ENCODE peak calls at places on chromosomes 16 and 17, in nine cellular contexts. D is upper lobe of left lung, P is HCT116, R is HepG2, Z is heart left ventricle, O is heart right ventricle, X is foreskin keratinocyte, N is right cardiac atrium, L is A549. U is an unnamed sample.

GRCh38 chr16:54287758-54288591 is 1.4 kb upstream of the IRX3 start:
- ATAC-seq in O (no peak), D (peak), N (peak), X (no peak), Z (no peak), R (no peak), L (no peak), P (no peak), U (no peak)

GRCh38 chr17:20281860-20282259 is 185.5 kb downstream of the LGALS9B start:
- ATAC-seq in N (peak), L (no peak), R (no peak), D (peak), O (peak), Z (peak), X (no peak), P (no peak), U (peak)

GRCh38 chr16:88058817-88059216 is 107.6 kb downstream of the BANP start:
- ATAC-seq in P (no peak), D (no peak), Z (no peak), O (no peak), N (no peak), L (no peak), X (no peak), R (no peak), U (no peak)

GRCh38 chr16:14364386-14365199 is 265.5 kb downstream of the PARN start:
- ATAC-seq in P (peak), N (peak), L (peak), O (no peak), D (peak), Z (no peak), R (peak), X (peak), U (no peak)

GRCh38 chr17:82298538-82299421 is 18.6 kb downstream of the CD7 start:
- ATAC-seq in N (no peak), O (no peak), D (no peak), L (no peak), P (no peak), R (peak), Z (no peak), X (no peak), U (no peak)

GRCh38 chr16:20611975-20612471 is 35.9 kb upstream of the ACSM2B start:
- ATAC-seq in Z (peak), R (peak), O (peak), D (peak), L (no peak), X (no peak), P (no peak), N (peak), U (peak)

GRCh38 chr17:73480740-73481139 is 163.5 kb downstream of the SDK2 start:
- ATAC-seq in O (peak), Z (peak), P (no peak), X (no peak), L (peak), D (no peak), N (peak), R (no peak), U (no peak)

GRCh38 chr17:489758-490329 is 137.2 kb upstream of the RPH3AL start:
- ATAC-seq in R (peak), X (peak), Z (peak), P (peak), D (peak), L (peak), N (peak), O (peak), U (peak)

GRCh38 chr16:89723279-89724250 is 2.2 kb downstream of the ZNF276 start:
- ATAC-seq in P (no peak), N (no peak), R (no peak), X (no peak), Z (no peak), D (no peak), O (peak), L (no peak), U (no peak)

GRCh38 chr16:50259334-50260205 is 6.8 kb upstream of the ADCY7 start:
- ATAC-seq in L (no peak), Z (peak), N (peak), R (peak), D (peak), O (peak), X (no peak), P (peak), U (peak)

GRCh38 chr16:19598805-19599204 is 43.3 kb downstream of the VPS35L start:
- ATAC-seq in X (no peak), P (no peak), O (no peak), L (no peak), D (no peak), R (no peak), N (no peak), Z (no peak), U (no peak)

DNA sequence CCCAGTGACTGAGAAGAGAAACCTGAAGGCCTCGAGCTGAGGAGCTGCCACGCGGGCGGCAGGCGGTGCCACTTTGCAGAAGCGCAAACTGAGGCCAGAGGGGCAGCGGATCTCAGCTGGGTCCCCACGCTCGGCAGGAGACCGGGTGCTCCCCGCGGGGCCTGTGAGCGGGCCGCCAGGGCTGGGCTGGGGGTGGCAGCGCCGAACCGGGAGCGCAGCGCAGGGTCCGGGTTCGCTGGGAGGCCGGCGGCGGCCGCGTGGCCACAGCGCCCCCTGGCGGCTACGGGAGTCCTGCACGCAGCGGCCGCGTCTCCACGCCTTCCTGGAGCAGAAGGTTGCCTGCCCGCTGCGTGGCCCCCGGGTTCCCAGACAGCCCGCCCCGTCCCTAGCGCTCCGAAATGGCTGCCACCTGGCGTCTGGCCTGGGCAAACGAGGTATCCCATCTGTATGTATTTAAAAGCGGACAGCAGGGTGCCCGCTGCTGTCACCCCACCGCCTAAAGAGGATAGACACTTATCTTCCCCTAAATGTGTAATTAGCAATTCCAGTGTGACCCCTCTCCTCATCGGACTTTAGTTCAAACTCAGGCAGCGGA is 96.1 kb upstream of the CDH5 start:
- ATAC-seq in D (peak), X (peak), L (peak), O (peak), R (peak), P (peak), Z (peak), N (peak), U (peak)
- H3K27ac ChIP-seq in D (peak), X (no peak), L (peak), O (peak), R (no peak), P (no peak), Z (peak), N (no peak), U (no peak)

DNA sequence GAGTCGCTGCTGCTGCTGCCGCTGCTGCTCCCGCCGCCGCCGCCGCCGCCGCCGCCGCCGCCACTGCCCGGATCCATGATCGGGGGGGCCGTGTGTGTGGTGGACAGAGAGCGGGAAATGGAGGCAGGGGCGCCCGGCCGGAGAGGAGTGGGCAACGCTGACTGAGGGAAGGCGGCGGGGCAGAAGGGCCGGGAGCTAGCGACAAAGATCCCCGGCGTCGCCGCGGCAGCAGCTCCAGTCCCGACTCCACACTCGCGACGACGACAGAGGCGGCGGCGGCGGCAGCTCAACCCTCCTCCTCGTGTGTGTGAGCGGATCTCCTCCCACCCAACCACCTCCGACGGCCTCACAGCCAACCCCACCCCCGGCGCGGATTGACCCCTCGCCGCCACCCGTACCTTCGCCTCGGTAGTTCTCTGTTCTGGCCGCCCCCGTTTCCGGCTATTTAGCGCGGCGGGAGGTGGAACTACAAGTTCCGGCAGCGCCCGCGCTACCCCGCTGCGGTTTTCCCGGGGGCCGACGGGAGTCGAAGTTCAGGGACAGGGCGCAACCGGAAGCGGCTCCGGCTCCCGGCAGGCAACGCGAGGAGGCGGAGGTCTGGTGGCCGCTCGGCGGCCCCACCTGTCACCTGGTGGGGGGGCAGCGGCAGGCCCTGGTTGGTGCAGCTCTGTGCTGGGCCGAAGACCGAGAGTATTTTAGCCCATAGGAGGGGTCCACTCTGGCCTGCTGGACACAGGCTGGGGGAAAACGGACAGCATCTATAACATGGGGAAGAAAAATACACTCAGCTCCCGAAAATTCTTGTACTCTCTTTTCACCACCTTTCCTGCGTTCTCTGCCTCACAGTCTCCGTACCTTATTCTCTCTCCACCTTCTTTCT is at the start of gene GSPT1:
- ATAC-seq in O (peak), X (peak), N (peak), L (peak), P (peak), R (peak), Z (peak), D (peak), U (peak)
- H3K27ac ChIP-seq in O (peak), X (peak), N (peak), L (peak), P (peak), R (peak), Z (peak), D (peak), U (peak)

DNA sequence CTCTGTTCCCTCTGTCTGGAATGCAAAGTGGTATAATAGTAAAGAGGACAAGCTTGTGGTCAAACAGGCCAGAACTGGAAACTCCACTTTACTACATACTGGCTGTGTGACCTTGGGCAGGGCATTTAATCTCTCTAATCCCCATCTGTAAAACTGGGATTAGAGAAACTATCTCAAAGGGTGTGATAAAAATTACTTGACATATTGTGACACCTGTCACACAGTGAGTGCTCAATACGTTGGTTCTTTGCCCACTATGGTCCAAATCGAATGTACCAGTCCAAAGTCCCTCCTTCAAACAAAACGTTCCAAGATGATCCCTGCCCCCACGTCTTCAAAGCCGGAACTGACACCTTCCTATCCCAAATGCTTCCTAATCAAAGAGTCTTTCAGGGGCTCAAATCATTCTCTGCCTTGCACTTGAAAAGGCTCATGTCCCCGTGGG is 734 bp downstream of the PGAP3 start:
- ATAC-seq in Z (no peak), N (no peak), X (no peak), O (no peak), L (no peak), R (peak), P (no peak), D (no peak), U (no peak)
- H3K27ac ChIP-seq in Z (peak), N (no peak), X (no peak), O (peak), L (peak), R (peak), P (peak), D (peak), U (peak)

GRCh38 chr16:69589434-69590269 is 23.9 kb downstream of the NFAT5 start:
- ATAC-seq in D (no peak), Z (peak), X (no peak), R (no peak), O (no peak), P (no peak), N (no peak), L (no peak), U (no peak)
- H3K27ac ChIP-seq in D (no peak), Z (no peak), X (no peak), R (no peak), O (no peak), P (no peak), N (no peak), L (peak), U (no peak)

GRCh38 chr17:2331303-2331702 is 5.0 kb downstream of the TSR1 start:
- ATAC-seq in R (no peak), O (no peak), L (peak), D (no peak), P (peak), Z (no peak), N (no peak), X (no peak), U (no peak)

GRCh38 chr17:2337152-2337810 is at the start of gene SGSM2:
- ATAC-seq in P (peak), O (peak), D (peak), L (peak), R (peak), X (peak), Z (peak), N (peak), U (peak)

GRCh38 chr17:2336215-2337151 is at the start of gene TSR1:
- ATAC-seq in N (peak), Z (peak), P (peak), O (peak), D (peak), R (peak), L (peak), X (peak), U (peak)

GRCh38 chr17:2337811-2338657 is 733 bp downstream of the SGSM2 start:
- ATAC-seq in D (peak), P (peak), N (peak), L (peak), R (peak), Z (peak), X (peak), O (peak), U (peak)

GRCh38 chr17:2335726-2336214 is 487 bp downstream of the TSR1 start:
- ATAC-seq in O (no peak), D (no peak), X (no peak), Z (no peak), L (no peak), R (no peak), P (no peak), N (no peak), U (no peak)
- H3K27ac ChIP-seq in O (peak), D (peak), X (peak), Z (peak), L (peak), R (peak), P (peak), N (no peak), U (peak)

GRCh38 chr16:72809446-72809845 is 238.5 kb downstream of the ZFHX3 start:
- ATAC-seq in L (no peak), X (peak), Z (no peak), P (no peak), O (no peak), D (no peak), N (no peak), R (no peak), U (no peak)
- H3K27ac ChIP-seq in L (no peak), X (no peak), Z (no peak), P (no peak), O (no peak), D (no peak), N (no peak), R (no peak), U (no peak)

GRCh38 chr17:59829217-59830006 is 63.3 kb downstream of the TUBD1 start:
- ATAC-seq in R (peak), L (peak), N (peak), P (peak), X (peak), Z (peak), O (peak), D (peak), U (peak)

GRCh38 chr17:59825533-59826316 is 67.0 kb downstream of the TUBD1 start:
- ATAC-seq in N (no peak), O (peak), D (peak), X (no peak), P (no peak), R (no peak), Z (peak), L (no peak), U (peak)

GRCh38 chr17:59828478-59828760 is 64.3 kb downstream of the TUBD1 start:
- ATAC-seq in P (no peak), D (no peak), O (no peak), X (no peak), N (no peak), R (no peak), Z (no peak), L (no peak), U (no peak)

GRCh38 chr17:59827721-59828477 is 64.8 kb downstream of the TUBD1 start:
- ATAC-seq in X (no peak), O (no peak), P (no peak), L (peak), N (no peak), Z (no peak), D (no peak), R (peak), U (no peak)

DNA sequence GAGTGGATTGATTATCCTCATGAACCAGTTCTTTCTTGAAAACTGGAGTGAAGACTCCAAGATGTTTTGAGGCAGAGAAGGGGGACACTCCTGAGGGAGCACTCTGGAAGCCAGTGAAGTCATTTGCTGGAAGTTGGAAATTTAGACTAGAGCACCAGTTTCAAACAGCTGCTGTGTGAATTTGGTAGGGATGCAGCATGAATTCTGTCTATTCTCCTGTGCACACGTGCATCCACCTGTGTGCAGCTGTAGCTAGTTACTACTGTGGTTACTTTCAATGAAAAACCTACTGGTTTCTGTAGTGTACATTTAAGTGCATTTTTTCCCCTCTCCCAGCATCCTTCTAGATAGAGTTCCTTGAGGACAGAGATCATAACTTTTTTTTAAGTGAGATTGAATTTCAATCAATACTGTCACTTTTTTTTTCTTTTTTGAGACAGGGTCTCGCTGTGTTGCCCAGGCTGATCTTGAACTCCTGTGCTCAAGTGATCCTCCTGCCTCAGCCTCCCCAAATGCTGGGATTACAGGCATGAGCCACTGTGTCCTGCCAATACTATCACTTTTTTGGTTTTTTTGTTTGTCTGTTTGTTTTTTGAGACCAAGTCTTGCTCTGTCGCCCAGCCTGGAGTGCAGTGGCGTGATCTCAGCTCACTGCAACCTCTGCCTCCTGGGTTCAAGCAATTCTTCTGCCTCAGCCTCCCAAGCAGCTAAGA is 65.8 kb downstream of the TUBD1 start:
- ATAC-seq in D (no peak), Z (no peak), L (no peak), N (no peak), R (no peak), O (no peak), X (no peak), P (no peak), U (no peak)
- H3K27ac ChIP-seq in D (no peak), Z (no peak), L (peak), N (no peak), R (no peak), O (no peak), X (peak), P (peak), U (peak)

DNA sequence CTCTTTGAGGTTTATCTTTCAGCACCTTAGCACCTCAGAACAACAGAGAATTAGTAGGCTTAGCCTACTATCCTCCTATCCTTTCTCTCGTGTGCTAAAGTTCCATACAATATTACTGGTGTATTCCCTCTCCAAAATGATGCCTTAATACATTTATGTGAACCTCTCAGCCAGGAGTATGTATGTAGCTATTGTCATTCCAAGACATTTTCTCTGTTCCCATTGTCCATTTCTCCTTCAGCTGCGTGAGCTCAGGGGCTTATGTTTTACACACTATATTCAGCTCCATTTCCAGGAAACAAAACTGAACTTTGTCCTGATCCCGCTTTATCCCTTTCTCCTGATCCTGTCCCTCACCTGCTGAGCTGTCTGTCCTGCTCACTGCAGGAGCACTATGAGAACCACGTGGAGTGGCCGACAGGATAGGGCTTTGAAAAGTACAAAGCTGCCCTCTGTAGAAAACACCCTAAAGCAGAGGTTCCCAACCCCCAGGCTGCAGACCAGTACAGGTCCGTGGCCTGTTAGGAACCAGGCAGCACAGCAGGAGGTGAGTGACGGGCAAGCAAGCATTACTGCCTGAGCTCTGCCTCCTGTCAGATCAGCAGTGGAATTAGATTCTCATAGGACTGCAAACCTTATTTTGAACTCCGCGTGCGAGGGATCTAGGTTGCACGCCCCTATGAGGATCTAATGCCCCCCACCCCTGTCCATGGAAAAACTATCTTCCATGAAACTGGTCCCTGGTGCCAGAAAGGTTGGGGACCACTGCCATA is 55.7 kb downstream of the CENPV start:
- ATAC-seq in N (no peak), P (peak), Z (no peak), X (no peak), O (no peak), R (peak), D (no peak), L (peak), U (no peak)
- H3K27ac ChIP-seq in N (no peak), P (peak), Z (no peak), X (no peak), O (no peak), R (peak), D (no peak), L (peak), U (no peak)

GRCh38 chr16:57202095-57202886 is 16.2 kb downstream of the RSPRY1 start:
- ATAC-seq in P (no peak), Z (no peak), X (no peak), N (no peak), D (no peak), O (no peak), L (no peak), R (no peak), U (no peak)

GRCh38 chr16:57208926-57209325 is 22.8 kb downstream of the RSPRY1 start:
- ATAC-seq in Z (no peak), D (no peak), R (no peak), O (no peak), P (no peak), X (no peak), N (no peak), L (no peak), U (no peak)

GRCh38 chr16:57204675-57205074 is 18.5 kb downstream of the RSPRY1 start:
- ATAC-seq in O (no peak), R (peak), L (no peak), D (no peak), Z (no peak), X (no peak), P (peak), N (no peak), U (no peak)

DNA sequence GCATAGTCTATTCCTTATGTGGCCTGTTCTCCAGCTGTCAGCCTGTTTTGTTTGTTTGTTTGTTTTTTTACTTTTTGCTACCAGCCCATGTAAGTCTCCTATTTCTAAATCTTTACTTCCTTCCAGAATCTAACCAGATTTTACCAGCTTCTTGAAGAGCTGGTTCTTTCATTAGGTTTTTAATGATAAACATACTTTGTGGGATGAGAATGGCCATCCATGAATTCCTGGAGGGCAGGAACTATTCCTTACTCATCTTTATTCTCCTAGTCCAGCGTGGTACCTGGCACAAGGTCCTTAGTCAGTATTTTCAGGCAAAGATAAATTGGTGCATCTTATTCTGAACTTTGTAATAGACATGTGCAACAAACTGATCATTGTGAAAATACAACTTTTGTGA is 17.3 kb downstream of the RSPRY1 start:
- ATAC-seq in R (no peak), N (no peak), D (no peak), O (no peak), P (no peak), Z (no peak), L (no peak), X (no peak), U (no peak)
- H3K27ac ChIP-seq in R (no peak), N (no peak), D (no peak), O (no peak), P (no peak), Z (no peak), L (no peak), X (no peak), U (no peak)

U was measured in gastroesophageal sphincter.